ENCODE peak calls at places on chromosomes 6 and 20, in four cellular contexts. N is GM23248, I is SK-N-SH, A is neural progenitor cell. X is an unnamed sample.

GRCh38 chr6:109240370-109241084 is 141.7 kb downstream of the CD164 start:
- DNase-seq in N (peak; percentile 43), A (no peak), I (no peak), X (no peak)

GRCh38 chr6:144718431-144718830 is 433.3 kb downstream of the UTRN start:
- DNase-seq in A (no peak), I (no peak), N (peak; percentile 78), X (no peak)

GRCh38 chr20:33154252-33154651 is 13.7 kb upstream of the BPIFA2 start:
- DNase-seq in A (no peak), I (no peak), N (no peak), X (no peak)

GRCh38 chr6:152023613-152024012 is 216.1 kb downstream of the ESR1 start:
- DNase-seq in I (no peak), N (no peak), A (no peak), X (no peak)

GRCh38 chr6:161128680-161129196 is 137.2 kb downstream of the MAP3K4 start:
- DNase-seq in I (no peak), A (no peak), N (peak; percentile 61), X (no peak)

GRCh38 chr20:61699184-61700066 is 366.3 kb downstream of the TAF4 start:
- DNase-seq in A (no peak), N (no peak), I (peak; percentile 52), X (no peak)

GRCh38 chr6:140824595-140824994 is 1308.1 kb upstream of the GJE1 start:
- DNase-seq in I (no peak), A (no peak), N (no peak), X (no peak)

GRCh38 chr6:113855500-113856010 is 1.6 kb upstream of the MARCKS start:
- DNase-seq in I (no peak), N (peak; percentile 62), A (peak; percentile 67), X (no peak)

GRCh38 chr6:105817961-105818360 is 268.2 kb upstream of the PRDM1 start:
- DNase-seq in I (no peak), N (no peak), A (no peak), X (no peak)

GRCh38 chr6:138421608-138422007 is 17.6 kb downstream of the HEBP2 start:
- DNase-seq in A (no peak), N (no peak), I (no peak), X (no peak)

GRCh38 chr6:353642-354614 is 37.6 kb upstream of the IRF4 start:
- DNase-seq in N (no peak), I (no peak), A (no peak), X (no peak)

GRCh38 chr6:27668442-27669275 is 195.8 kb upstream of the ZNF184 start:
- DNase-seq in A (peak; percentile 74), I (peak; percentile 44), N (peak; percentile 74), X (peak; percentile 30)

GRCh38 chr6:169864148-169865030 is 113.0 kb downstream of the ERMARD start:
- DNase-seq in N (no peak), A (no peak), I (no peak), X (peak; percentile 87)

GRCh38 chr20:53030061-53030460 is 57.9 kb downstream of the TSHZ2 start:
- DNase-seq in I (no peak), N (no peak), A (no peak), X (peak; percentile 38)

GRCh38 chr6:48736486-48737206 is 625.6 kb upstream of the PTCHD4 start:
- DNase-seq in I (peak; percentile 3), N (peak; percentile 88), A (no peak), X (no peak)

GRCh38 chr6:12371641-12372146 is 81.5 kb downstream of the EDN1 start:
- DNase-seq in A (no peak), N (peak; percentile 19), I (no peak), X (no peak)

GRCh38 chr20:19074828-19075516 is 137.5 kb upstream of the SLC24A3 start:
- DNase-seq in N (no peak), I (no peak), A (no peak), X (no peak)
- H3K4me1 ChIP-seq in N (no peaks in the 10 kb centered on the region), I (no peaks in the 10 kb centered on the region), A (peaks cover 4% of the 10 kb centered on the region), X (peaks cover 30% of the 10 kb centered on the region)

GRCh38 chr6:166112580-166112979 is 55.1 kb downstream of the TBXT start:
- DNase-seq in A (no peak), I (no peak), N (peak; percentile 96), X (no peak)
- H2AFZ ChIP-seq in A (no peak overlapping the region), I (no peak overlapping the region), N (peak overlapping the region; percentile 72), X (no peak overlapping the region)

DNA sequence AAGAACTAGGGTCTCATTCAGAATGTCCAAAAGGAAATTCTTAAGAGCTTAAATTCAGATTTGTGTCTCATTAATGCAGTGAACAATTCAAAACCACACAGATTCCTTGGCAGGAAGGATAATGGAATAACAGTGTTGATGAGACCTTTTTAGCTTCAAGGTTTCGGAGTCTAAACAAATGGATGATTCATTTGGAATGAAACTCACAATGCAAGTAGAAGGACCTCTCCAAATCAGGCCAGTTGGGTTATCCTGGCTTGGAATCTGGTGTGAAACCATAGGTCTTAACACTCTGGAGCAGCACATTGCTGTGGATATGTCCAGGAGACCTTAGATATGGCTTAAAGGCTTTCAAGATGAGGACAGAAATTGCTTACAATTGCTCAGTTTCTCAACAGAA is 44.9 kb downstream of the KCTD20 start:
- DNase-seq in I (no peak), A (no peak), N (peak; percentile 34), X (no peak)
- TF ChIP-seq EZH2phosphoT487 in I (no peak), A (no peak), N (no peak), X (no peak)

GRCh38 chr6:16670183-16670582 is 91.1 kb downstream of the ATXN1 start:
- DNase-seq in I (no peak), A (no peak), N (no peak), X (no peak)
- H3K4me1 ChIP-seq in I (peaks cover 23% of the 10 kb centered on the region), A (no peaks in the 10 kb centered on the region), N (peaks cover 46% of the 10 kb centered on the region), X (no peaks in the 10 kb centered on the region)

GRCh38 chr20:60022849-60023248 is 64.6 kb downstream of the CDH26 start:
- DNase-seq in N (no peak), I (no peak), A (no peak), X (no peak)
- H2AFZ ChIP-seq in N (no peak overlapping the region), I (no peak overlapping the region), A (no peak overlapping the region), X (no peak overlapping the region)

GRCh38 chr6:43812850-43813584 is 43.0 kb downstream of the VEGFA start:
- DNase-seq in A (peak; percentile 18), I (no peak), N (no peak), X (peak; percentile 33)
- TF ChIP-seq EZH2phosphoT487 in A (no peak), I (no peak), N (no peak), X (no peak)

GRCh38 chr6:15264412-15264811 is 18.5 kb downstream of the JARID2 start:
- DNase-seq in N (no peak), I (no peak), A (no peak), X (no peak)
- H3K4me1 ChIP-seq in N (peaks cover 72% of the 10 kb centered on the region), I (peaks cover 57% of the 10 kb centered on the region), A (peaks cover 60% of the 10 kb centered on the region), X (peaks cover 73% of the 10 kb centered on the region)

DNA sequence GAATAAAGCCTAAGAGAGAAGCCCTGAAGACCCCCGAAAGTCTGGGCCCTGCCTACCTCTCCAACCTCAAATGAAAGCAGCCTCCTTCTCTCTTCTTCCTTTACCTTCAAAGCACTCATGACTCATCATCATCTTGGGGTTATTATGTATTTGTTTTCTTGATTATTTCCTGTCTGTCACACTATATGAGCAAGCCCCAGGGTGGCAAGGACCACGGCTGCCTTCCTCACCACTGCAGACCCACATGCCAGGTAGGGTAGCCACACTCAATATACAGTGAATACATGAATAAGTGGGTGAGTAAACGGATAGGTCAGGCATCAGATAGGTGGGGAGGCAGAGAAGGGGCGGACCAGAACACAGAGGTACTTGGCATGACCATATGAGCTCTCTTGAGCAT is 8.8 kb downstream of the WFDC3 start:
- DNase-seq in A (no peak), I (no peak), N (peak; percentile 22), X (no peak)
- H2AFZ ChIP-seq in A (no peak overlapping the region), I (no peak overlapping the region), N (no peak overlapping the region), X (no peak overlapping the region)

GRCh38 chr20:5510446-5510845 is 193.7 kb upstream of the PROKR2 start:
- DNase-seq in A (peak; percentile 82), N (peak; percentile 21), I (no peak), X (no peak)
- TF ChIP-seq EZH2phosphoT487 in A (no peak), N (no peak), I (no peak), X (no peak)

X was measured in OCI-LY7.